ENCODE peak calls at places on chromosome 13, in seven cellular contexts. S is PC-3, T is GM23338, P is GM23248, D is HCT116, Y is hepatocyte, I is MM.1S. K is an unnamed sample.

GRCh38 chr13:44955421-44955820 is 33.9 kb downstream of the NUFIP1 start:
- DNase-seq in S (peak), T (no peak), P (no peak), D (no peak), Y (no peak), I (no peak), K (peak)

GRCh38 chr13:106680796-106681482 is 113.0 kb upstream of the ARGLU1 start:
- DNase-seq in S (no peak), T (peak), P (no peak), D (no peak), Y (no peak), I (no peak), K (peak)

GRCh38 chr13:97720881-97721280 is 232.6 kb upstream of the IPO5 start:
- DNase-seq in S (no peak), T (no peak), P (no peak), D (no peak), Y (no peak), I (no peak), K (no peak)

GRCh38 chr13:96821381-96821780 is 172.9 kb downstream of the OXGR1 start:
- DNase-seq in S (peak), T (no peak), P (peak), D (no peak), Y (no peak), I (no peak), K (no peak)

GRCh38 chr13:51033431-51034185 is 77.5 kb downstream of the C13orf42 start:
- DNase-seq in S (no peak), T (peak), P (no peak), D (no peak), Y (no peak), I (no peak), K (no peak)

GRCh38 chr13:48567521-48568331 is 34.8 kb upstream of the RCBTB2 start:
- DNase-seq in S (no peak), T (no peak), P (peak), D (no peak), Y (peak), I (no peak), K (no peak)

GRCh38 chr13:23695711-23696512 is 125.7 kb downstream of the TNFRSF19 start:
- DNase-seq in S (no peak), T (peak), P (no peak), D (no peak), Y (no peak), I (no peak), K (no peak)

GRCh38 chr13:31749929-31750328 is 10.6 kb downstream of the RXFP2 start:
- DNase-seq in S (peak), T (no peak), P (peak), D (no peak), Y (no peak), I (no peak), K (no peak)

GRCh38 chr13:102295316-102296048 is 106.4 kb downstream of the FGF14 start:
- DNase-seq in S (no peak), T (no peak), P (peak), D (no peak), Y (no peak), I (no peak), K (no peak)

GRCh38 chr13:60329221-60329983 is 67.6 kb upstream of the TDRD3 start:
- DNase-seq in S (peak), T (peak), P (peak), D (peak), Y (peak), I (peak), K (peak)

GRCh38 chr13:45851171-45851889 is at the start of gene SIAH3:
- DNase-seq in S (no peak), T (peak), P (peak), D (no peak), Y (peak), I (no peak), K (peak)

GRCh38 chr13:33194820-33195692 is 90.5 kb downstream of the STARD13 start:
- DNase-seq in S (peak), T (no peak), P (peak), D (no peak), Y (peak), I (no peak), K (no peak)

GRCh38 chr13:110524484-110525254 is 36.9 kb downstream of the RAB20 start:
- DNase-seq in S (peak), T (no peak), P (no peak), D (no peak), Y (no peak), I (peak), K (no peak)

GRCh38 chr13:29543230-29544215 is 52.0 kb downstream of the SLC7A1 start:
- DNase-seq in S (peak), T (peak), P (peak), D (no peak), Y (peak), I (no peak), K (no peak)

GRCh38 chr13:62684359-62684758 is 1268.7 kb upstream of the PCDH20 start:
- DNase-seq in S (no peak), T (no peak), P (no peak), D (no peak), Y (no peak), I (no peak), K (no peak)
- H2AFZ ChIP-seq in S (no peak), T (no peak), P (no peak), D (no peak), Y (no peak), I (no peak), K (peak)

GRCh38 chr13:113403255-113404104 is 39.5 kb upstream of the GRTP1 start:
- DNase-seq in S (no peak), T (no peak), P (no peak), D (no peak), Y (no peak), I (no peak), K (no peak)
- TF ChIP-seq EZH2 in S (no peak), T (no peak), P (no peak), D (no peak), Y (no peak), I (no peak), K (no peak)

DNA sequence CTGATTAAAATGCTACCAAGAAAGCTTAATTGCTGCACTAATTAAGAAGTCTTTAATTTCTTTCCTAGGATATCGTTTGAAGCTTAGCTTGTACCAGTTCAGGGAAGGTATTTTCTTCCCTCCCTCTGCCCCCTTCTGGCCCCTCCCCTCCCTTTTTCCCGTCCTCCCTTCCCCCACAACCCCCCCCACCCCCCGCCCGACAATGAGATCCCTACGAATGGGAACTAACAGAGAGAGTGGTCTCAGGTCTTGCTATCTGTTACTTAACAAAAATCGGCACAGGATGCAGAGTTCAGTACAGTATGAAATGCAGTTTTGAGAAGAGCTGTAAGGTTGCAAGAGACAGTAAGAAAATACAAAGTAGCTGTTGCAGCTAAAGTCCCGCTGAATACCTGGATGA is 3.0 kb upstream of the DACH1 start:
- DNase-seq in S (no peak), T (peak), P (no peak), D (no peak), Y (no peak), I (no peak), K (peak)
- TF ChIP-seq EZH2phosphoT487 in S (no peak), T (no peak), P (no peak), D (no peak), Y (no peak), I (no peak), K (no peak)

DNA sequence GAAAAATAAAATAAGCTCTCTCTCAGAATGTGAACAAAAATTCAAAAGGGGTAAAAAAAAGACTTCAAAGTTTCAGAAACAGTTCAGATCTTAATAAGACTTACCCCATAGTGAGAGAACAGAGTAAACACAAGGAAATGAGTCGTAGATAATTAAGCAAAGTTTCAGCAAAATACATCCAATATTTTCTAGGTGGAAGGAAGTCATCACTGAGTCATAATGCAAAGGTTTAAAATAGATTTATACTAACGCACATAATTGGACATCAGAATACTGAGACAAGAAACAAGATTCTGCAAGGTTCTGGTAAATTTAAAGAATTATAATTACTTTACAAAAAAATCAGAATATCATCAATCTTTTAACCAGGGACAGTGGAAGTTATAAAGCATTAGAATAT is 1370.7 kb upstream of the ATXN8OS start:
- DNase-seq in S (peak), T (no peak), P (no peak), D (no peak), Y (no peak), I (no peak), K (no peak)
- H2AFZ ChIP-seq in S (no peak), T (no peak), P (no peak), D (peak), Y (no peak), I (no peak), K (peak)

DNA sequence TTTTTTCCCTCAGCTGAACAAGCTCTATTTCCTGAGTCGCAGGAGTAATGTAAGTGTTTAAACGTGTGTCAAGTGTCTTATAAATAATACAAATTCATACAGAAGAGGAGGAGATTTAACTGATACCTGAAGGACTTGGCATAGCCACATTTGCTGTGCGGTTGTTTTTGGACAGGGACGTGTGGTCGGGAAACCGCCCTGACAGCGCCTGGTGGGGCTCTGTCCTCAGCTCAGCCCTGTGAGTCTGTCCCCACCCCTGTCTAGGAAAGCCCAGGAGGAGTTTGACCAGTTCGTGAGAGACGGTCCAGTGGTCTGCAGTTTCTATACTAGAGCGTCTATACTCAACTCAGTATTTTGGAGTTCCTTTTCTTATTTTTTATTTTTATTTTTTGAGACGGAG is 16.7 kb downstream of the ZIC2 start:
- DNase-seq in S (no peak), T (no peak), P (no peak), D (no peak), Y (no peak), I (no peak), K (no peak)
- TF ChIP-seq EZH2 in S (no peak), T (no peak), P (no peak), D (no peak), Y (no peak), I (no peak), K (no peak)

GRCh38 chr13:52600666-52601065 is 41.6 kb upstream of the HNRNPA1L2 start:
- DNase-seq in S (no peak), T (no peak), P (peak), D (no peak), Y (no peak), I (no peak), K (no peak)

GRCh38 chr13:52597676-52598075 is 44.6 kb upstream of the HNRNPA1L2 start:
- DNase-seq in S (no peak), T (no peak), P (no peak), D (no peak), Y (no peak), I (no peak), K (no peak)

GRCh38 chr13:52599037-52599852 is 43.0 kb upstream of the HNRNPA1L2 start:
- DNase-seq in S (no peak), T (no peak), P (peak), D (no peak), Y (no peak), I (no peak), K (peak)

GRCh38 chr13:52599853-52600603 is 42.2 kb upstream of the HNRNPA1L2 start:
- DNase-seq in S (no peak), T (peak), P (peak), D (no peak), Y (peak), I (peak), K (peak)
- TF ChIP-seq EZH2phosphoT487 in S (no peak), T (no peak), P (no peak), D (no peak), Y (no peak), I (no peak), K (no peak)

DNA sequence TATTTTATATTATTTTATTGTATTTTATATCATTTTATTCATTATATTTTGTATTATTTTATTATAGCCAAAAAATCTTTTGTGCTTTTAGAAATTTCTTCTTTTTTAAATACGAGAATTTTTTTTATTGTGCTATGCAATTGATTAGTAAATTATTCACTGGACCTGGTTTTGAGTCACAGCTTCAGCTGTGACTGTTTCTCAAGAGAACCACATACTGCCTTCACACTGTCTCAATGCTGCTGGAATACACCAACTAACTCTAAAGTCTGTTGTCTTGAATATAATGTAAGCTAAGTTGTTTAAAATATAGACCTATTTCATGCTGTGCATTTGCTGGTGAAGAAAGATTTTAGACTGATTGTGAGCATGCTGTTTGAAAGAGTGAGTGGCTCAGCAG is 423.6 kb downstream of the NDFIP2 start:
- DNase-seq in S (no peak), T (no peak), P (peak), D (no peak), Y (no peak), I (no peak), K (no peak)
- H2AFZ ChIP-seq in S (no peak), T (peak), P (peak), D (no peak), Y (no peak), I (no peak), K (no peak)

GRCh38 chr13:94706854-94707399 is 5.4 kb downstream of the SOX21 start:
- DNase-seq in S (no peak), T (peak), P (no peak), D (no peak), Y (no peak), I (no peak), K (peak)
- TF ChIP-seq EZH2 in S (no peak), T (peak), P (peak), D (no peak), Y (peak), I (no peak), K (no peak)

DNA sequence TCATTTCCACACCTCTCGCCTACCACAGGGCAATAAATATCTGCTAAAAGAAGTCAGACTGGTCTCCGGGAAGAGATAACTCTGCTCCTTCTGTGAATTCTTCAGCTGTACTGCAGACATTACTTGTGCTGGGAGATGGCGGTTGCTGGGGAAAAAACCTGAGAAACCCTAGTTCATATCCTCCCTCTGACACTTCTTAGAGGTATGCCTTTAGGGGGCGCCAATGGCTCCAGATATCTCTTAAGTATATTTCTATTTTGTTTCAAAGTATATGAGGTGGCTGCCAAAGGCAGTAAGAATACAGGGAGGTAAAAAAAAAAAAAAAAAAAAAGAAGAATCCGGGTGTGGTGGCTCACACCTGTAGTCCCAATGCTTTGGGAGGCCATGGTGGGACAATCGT is 175.2 kb downstream of the PAN3 start:
- DNase-seq in S (no peak), T (peak), P (peak), D (peak), Y (peak), I (no peak), K (peak)
- TF ChIP-seq EZH2phosphoT487 in S (no peak), T (no peak), P (no peak), D (no peak), Y (no peak), I (no peak), K (no peak)

DNA sequence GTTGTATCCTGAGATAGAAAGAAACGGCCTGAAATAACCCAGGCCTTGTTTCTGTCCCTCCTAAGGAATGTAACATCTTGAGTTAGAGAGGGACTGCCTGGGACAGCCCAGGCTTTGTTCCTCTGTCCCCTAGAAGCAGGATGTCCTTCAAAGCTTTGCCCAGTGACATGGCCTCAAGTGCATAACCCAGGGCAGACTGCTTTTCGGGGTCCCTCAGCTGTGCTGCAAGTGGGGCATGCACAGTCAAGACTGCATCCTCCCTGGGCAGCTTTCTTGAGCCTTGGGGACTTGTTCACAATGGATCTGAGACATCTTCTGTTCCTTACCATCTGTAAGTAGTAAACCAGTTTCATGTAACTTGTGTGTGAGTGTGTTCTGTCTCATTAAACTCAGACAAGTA is 7.5 kb upstream of the EPSTI1 start:
- DNase-seq in S (no peak), T (no peak), P (no peak), D (no peak), Y (no peak), I (no peak), K (no peak)
- H2AFZ ChIP-seq in S (no peak), T (no peak), P (no peak), D (no peak), Y (no peak), I (no peak), K (no peak)